ENCODE peak calls at places on chromosomes 1 and 21, in ten cellular contexts. S, V, U, R, D, L, A, G, H and Q are unnamed samples.

GRCh38 chr21:38323721-38324591 is 67.2 kb downstream of the KCNJ15 start:
- DNase-seq in S (no peak), V (no peak), U (no peak), R (peak; percentile 39), D (peak; percentile 43), L (no peak), A (no peak), G (no peak), H (no peak), Q (no peak)

GRCh38 chr1:231691618-231692259 is 65.1 kb downstream of the DISC1 start:
- DNase-seq in S (no peak), V (no peak), U (no peak), R (peak; percentile 34), D (peak; percentile 76), L (peak; percentile 21), A (no peak), G (no peak), H (peak; percentile 71), Q (peak; percentile 70)

GRCh38 chr1:47675721-47676120 is 237.9 kb downstream of the FOXD2 start:
- DNase-seq in S (no peak), V (no peak), U (no peak), R (no peak), D (peak; percentile 30), L (no peak), A (no peak), G (no peak), H (no peak), Q (no peak)

GRCh38 chr21:44331650-44332306 is 7.4 kb downstream of the CFAP410 start:
- DNase-seq in S (no peak), V (no peak), U (no peak), R (no peak), D (no peak), L (no peak), A (no peak), G (no peak), H (no peak), Q (peak; percentile 64)

GRCh38 chr1:161098161-161099068 is at the start of gene KLHDC9:
- DNase-seq in S (peak; percentile 87), V (peak; percentile 88), U (peak; percentile 91), R (peak; percentile 75), D (peak; percentile 96), L (peak; percentile 77), A (peak; percentile 93), G (no peak), H (peak; percentile 73), Q (peak; percentile 85)

GRCh38 chr1:145997156-145998023 is 1.0 kb upstream of the TXNIP start:
- DNase-seq in S (peak; percentile 39), V (peak; percentile 71), U (peak; percentile 74), R (no peak), D (no peak), L (no peak), A (peak; percentile 94), G (no peak), H (peak; percentile 66), Q (no peak)

GRCh38 chr1:163406787-163407186 is 85.0 kb downstream of the NUF2 start:
- DNase-seq in S (no peak), V (no peak), U (no peak), R (no peak), D (no peak), L (peak; percentile 4), A (no peak), G (no peak), H (no peak), Q (no peak)

GRCh38 chr1:47774986-47775834 is 222.0 kb downstream of the TRABD2B start:
- DNase-seq in S (peak; percentile 53), V (no peak), U (no peak), R (no peak), D (no peak), L (no peak), A (no peak), G (no peak), H (no peak), Q (peak; percentile 65)

GRCh38 chr1:19199393-19200280 is 10.4 kb downstream of the UBR4 start:
- DNase-seq in S (no peak), V (no peak), U (no peak), R (no peak), D (no peak), L (no peak), A (no peak), G (no peak), H (no peak), Q (no peak)

GRCh38 chr1:81305997-81306452 is 494.7 kb upstream of the ADGRL2 start:
- DNase-seq in S (no peak), V (no peak), U (no peak), R (peak; percentile 45), D (no peak), L (peak; percentile 24), A (no peak), G (no peak), H (peak; percentile 23), Q (no peak)
- TF ChIP-seq CTCF in S (peak; percentile 33), V (peak; percentile 51), U (peak; percentile 39), R (peak; percentile 44), D (peak; percentile 60), L (peak; percentile 68), A (peak; percentile 74), G (peak; percentile 34), H (no peak), Q (no peak)

GRCh38 chr1:182624582-182624981 is 20.4 kb upstream of the RGS16 start:
- DNase-seq in S (no peak), V (no peak), U (no peak), R (no peak), D (no peak), L (no peak), A (no peak), G (no peak), H (no peak), Q (no peak)

GRCh38 chr1:182628657-182629056 is 24.5 kb upstream of the RGS16 start:
- DNase-seq in S (no peak), V (no peak), U (no peak), R (no peak), D (no peak), L (no peak), A (no peak), G (no peak), H (no peak), Q (no peak)

GRCh38 chr1:182629674-182630073 is 25.5 kb upstream of the RGS16 start:
- DNase-seq in S (no peak), V (no peak), U (no peak), R (no peak), D (no peak), L (no peak), A (no peak), G (no peak), H (no peak), Q (no peak)

GRCh38 chr1:182625716-182626504 is 21.7 kb upstream of the RGS16 start:
- DNase-seq in S (no peak), V (no peak), U (no peak), R (no peak), D (no peak), L (no peak), A (no peak), G (no peak), H (no peak), Q (no peak)

GRCh38 chr1:182626527-182626926 is 22.3 kb upstream of the RGS16 start:
- DNase-seq in S (no peak), V (no peak), U (no peak), R (no peak), D (no peak), L (no peak), A (no peak), G (no peak), H (no peak), Q (no peak)
- H3K4me1 ChIP-seq in S (no peaks in the 10 kb centered on the region), V (peaks cover 14% of the 10 kb centered on the region), U (no peaks in the 10 kb centered on the region), R (no peaks in the 10 kb centered on the region), D (peaks cover 6% of the 10 kb centered on the region), L (peaks cover 12% of the 10 kb centered on the region), A (no peaks in the 10 kb centered on the region), G (no peaks in the 10 kb centered on the region), H (no peaks in the 10 kb centered on the region), Q (no peaks in the 10 kb centered on the region)

GRCh38 chr21:30102881-30103280 is 63.7 kb downstream of the CLDN17 start:
- DNase-seq in S (no peak), V (no peak), U (no peak), R (no peak), D (no peak), L (no peak), A (no peak), G (no peak), H (no peak), Q (no peak)

GRCh38 chr21:30101967-30102366 is 64.6 kb downstream of the CLDN17 start:
- DNase-seq in S (no peak), V (no peak), U (no peak), R (no peak), D (no peak), L (no peak), A (no peak), G (no peak), H (no peak), Q (no peak)

GRCh38 chr21:30104246-30104645 is 62.4 kb downstream of the CLDN17 start:
- DNase-seq in S (no peak), V (no peak), U (no peak), R (no peak), D (no peak), L (no peak), A (no peak), G (no peak), H (no peak), Q (no peak)
- H3K9me3 ChIP-seq in S (no peaks in the 10 kb centered on the region), V (no peaks in the 10 kb centered on the region), U (no peaks in the 10 kb centered on the region), R (no peaks in the 10 kb centered on the region), D (no peaks in the 10 kb centered on the region), L (no peaks in the 10 kb centered on the region), A (no peaks in the 10 kb centered on the region), G (no peaks in the 10 kb centered on the region), H (no peaks in the 10 kb centered on the region), Q (no peaks in the 10 kb centered on the region)

GRCh38 chr1:168019407-168019806 is 82.5 kb upstream of the MPC2 start:
- DNase-seq in S (no peak), V (no peak), U (no peak), R (no peak), D (no peak), L (no peak), A (no peak), G (no peak), H (no peak), Q (no peak)
- TF ChIP-seq CTCF in S (no peak), V (no peak), U (no peak), R (no peak), D (no peak), L (no peak), A (no peak), G (no peak), H (no peak), Q (no peak)

GRCh38 chr1:229452956-229453801 is 19.3 kb upstream of the ACTA1 start:
- DNase-seq in S (no peak), V (no peak), U (no peak), R (peak; percentile 63), D (no peak), L (no peak), A (no peak), G (no peak), H (no peak), Q (no peak)

GRCh38 chr1:229448845-229449244 is 15.0 kb upstream of the ACTA1 start:
- DNase-seq in S (no peak), V (no peak), U (no peak), R (no peak), D (no peak), L (no peak), A (no peak), G (no peak), H (no peak), Q (no peak)

GRCh38 chr1:229445828-229446227 is 11.9 kb upstream of the ACTA1 start:
- DNase-seq in S (no peak), V (no peak), U (no peak), R (no peak), D (no peak), L (no peak), A (no peak), G (no peak), H (no peak), Q (no peak)

GRCh38 chr1:229447809-229448252 is 13.9 kb upstream of the ACTA1 start:
- DNase-seq in S (no peak), V (no peak), U (no peak), R (no peak), D (no peak), L (no peak), A (no peak), G (no peak), H (no peak), Q (no peak)

GRCh38 chr1:229448373-229448772 is 14.5 kb upstream of the ACTA1 start:
- DNase-seq in S (no peak), V (no peak), U (no peak), R (no peak), D (no peak), L (no peak), A (no peak), G (no peak), H (no peak), Q (no peak)
- H3K4me1 ChIP-seq in S (no peaks in the 10 kb centered on the region), V (no peaks in the 10 kb centered on the region), U (no peaks in the 10 kb centered on the region), R (no peaks in the 10 kb centered on the region), D (no peaks in the 10 kb centered on the region), L (no peaks in the 10 kb centered on the region), A (no peaks in the 10 kb centered on the region), G (no peaks in the 10 kb centered on the region), H (no peaks in the 10 kb centered on the region), Q (no peaks in the 10 kb centered on the region)